ENCODE peak calls at places on chromosomes 3 and 15, in four cellular contexts. E is H4, F is ureter, P is RWPE1. X is an unnamed sample.

GRCh38 chr3:17183951-17184550 is 299.3 kb downstream of the PLCL2 start:
- DNase-seq in P (peak; percentile 20), E (peak; percentile 39), F (no peak), X (peak; percentile 13)

GRCh38 chr3:30768703-30769550 is 125.5 kb downstream of the GADL1 start:
- DNase-seq in P (no peak), E (peak; percentile 39), F (peak; percentile 70), X (peak; percentile 61)

GRCh38 chr3:190728574-190729246 is 133.8 kb downstream of the GMNC start:
- DNase-seq in F (no peak), E (peak; percentile 83), P (no peak), X (no peak)

GRCh38 chr3:118530350-118530922 is 504.2 kb downstream of the IGSF11 start:
- DNase-seq in F (no peak), P (no peak), E (no peak), X (no peak)

GRCh38 chr15:90083419-90083818 is 18.8 kb downstream of the IDH2 start:
- DNase-seq in P (no peak), F (no peak), E (no peak), X (no peak)

GRCh38 chr15:39888243-39888642 is 31.8 kb downstream of the GPR176 start:
- DNase-seq in F (no peak), P (no peak), E (no peak), X (no peak)

GRCh38 chr3:14827776-14828175 is 9.0 kb downstream of the FGD5 start:
- DNase-seq in P (no peak), F (no peak), E (no peak), X (peak; percentile 64)

GRCh38 chr3:162354343-162354742 is 857.7 kb downstream of the OTOL1 start:
- DNase-seq in E (no peak), P (no peak), F (no peak), X (no peak)

GRCh38 chr15:89243046-89243690 is 611 bp upstream of the FANCI start:
- DNase-seq in P (no peak), F (no peak), E (no peak), X (no peak)

GRCh38 chr3:100144255-100144866 is 30.1 kb upstream of the FILIP1L start:
- DNase-seq in P (no peak), F (no peak), E (no peak), X (no peak)

X was measured in Daoy.